ENCODE peak calls at places on chromosomes 7 and 10, in ten cellular contexts. Z, L, K, N, M, X, P, B, I and U are unnamed samples.
A peak's percentile ranks its signal among the peaks of the same experiment; 100 is the strongest.

GRCh38 chr10:66405566-66405965 is 520.3 kb upstream of the LRRTM3 start:
- DNase-seq in Z (no peak), L (no peak), K (no peak), N (no peak), M (no peak), X (no peak), P (no peak), B (no peak), I (no peak), U (no peak)

GRCh38 chr7:135768467-135768866 is 19.9 kb upstream of the FAM180A start:
- DNase-seq in Z (no peak), L (no peak), K (no peak), N (no peak), M (no peak), X (no peak), P (no peak), B (no peak), I (no peak), U (no peak)

GRCh38 chr7:132614428-132615076 is 38.3 kb upstream of the PLXNA4 start:
- DNase-seq in Z (peak; percentile 8), L (no peak), K (peak; percentile 60), N (no peak), M (peak; percentile 51), X (peak; percentile 9), P (no peak), B (peak; percentile 24), I (no peak), U (peak; percentile 55)

GRCh38 chr7:92057375-92057774 is 76.9 kb downstream of the CYP51A1 start:
- DNase-seq in Z (no peak), L (no peak), K (no peak), N (no peak), M (peak; percentile 47), X (no peak), P (no peak), B (no peak), I (no peak), U (no peak)

GRCh38 chr10:128894641-128895040 is 572.4 kb upstream of the MGMT start:
- DNase-seq in Z (no peak), L (no peak), K (no peak), N (no peak), M (no peak), X (no peak), P (no peak), B (no peak), I (no peak), U (no peak)

GRCh38 chr10:113424304-113424721 is 128.5 kb upstream of the HABP2 start:
- DNase-seq in Z (no peak), L (no peak), K (no peak), N (no peak), M (peak; percentile 20), X (no peak), P (no peak), B (peak; percentile 34), I (no peak), U (no peak)

GRCh38 chr7:83970081-83970480 is 224.5 kb downstream of the SEMA3A start:
- DNase-seq in Z (peak; percentile 43), L (no peak), K (no peak), N (no peak), M (no peak), X (no peak), P (no peak), B (no peak), I (no peak), U (no peak)

GRCh38 chr7:159197066-159197975 is 52.7 kb upstream of the VIPR2 start:
- DNase-seq in Z (no peak), L (no peak), K (no peak), N (peak; percentile 58), M (no peak), X (peak; percentile 4), P (no peak), B (no peak), I (no peak), U (no peak)

GRCh38 chr7:101163281-101164070 is 1.9 kb downstream of the VGF start:
- DNase-seq in Z (no peak), L (no peak), K (no peak), N (no peak), M (peak; percentile 54), X (no peak), P (no peak), B (no peak), I (no peak), U (no peak)

GRCh38 chr7:101162551-101163280 is 2.7 kb downstream of the VGF start:
- DNase-seq in Z (peak; percentile 55), L (peak; percentile 50), K (no peak), N (no peak), M (peak; percentile 59), X (no peak), P (no peak), B (no peak), I (no peak), U (no peak)

GRCh38 chr7:101165075-101165957 is at the start of gene VGF:
- DNase-seq in Z (peak; percentile 92), L (peak; percentile 92), K (peak; percentile 92), N (peak; percentile 92), M (peak; percentile 95), X (peak; percentile 95), P (peak; percentile 82), B (peak; percentile 84), I (peak; percentile 92), U (peak; percentile 86)

GRCh38 chr7:101165958-101166602 is 711 bp upstream of the VGF start:
- DNase-seq in Z (no peak), L (no peak), K (no peak), N (no peak), M (no peak), X (no peak), P (no peak), B (no peak), I (no peak), U (no peak)

GRCh38 chr7:101164071-101164840 is 1.1 kb downstream of the VGF start:
- DNase-seq in Z (peak; percentile 61), L (peak; percentile 65), K (no peak), N (no peak), M (peak; percentile 60), X (no peak), P (no peak), B (no peak), I (no peak), U (no peak)
- H3K4me3 ChIP-seq in Z (no peak overlapping the region), L (peak overlapping the region; percentile 45), K (peak overlapping the region; percentile 16), N (no peak overlapping the region), M (peak overlapping the region; percentile 45), X (peak overlapping the region; percentile 59), P (peak overlapping the region; percentile 25), B (no peak overlapping the region), I (peak overlapping the region; percentile 47), U (peak overlapping the region; percentile 53)

DNA sequence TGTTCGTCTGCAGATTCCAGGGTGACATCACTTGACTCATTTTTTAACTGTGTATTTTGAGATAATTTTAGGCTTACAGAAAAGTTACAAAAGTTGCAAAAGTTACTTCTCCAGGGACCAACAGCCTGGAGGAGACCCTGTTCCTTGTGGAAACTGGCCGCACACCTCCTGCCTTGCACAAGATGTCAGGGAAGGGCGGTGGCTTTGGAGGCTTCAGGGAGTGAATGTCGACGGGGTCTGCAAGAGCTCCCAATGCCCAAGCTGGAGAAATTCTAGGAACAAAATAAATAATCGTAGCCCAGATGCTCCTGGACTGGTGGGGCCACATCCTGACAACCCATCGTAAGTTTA is 62.2 kb upstream of the FAM20C start:
- DNase-seq in Z (no peak), L (no peak), K (no peak), N (no peak), M (no peak), X (no peak), P (no peak), B (no peak), I (no peak), U (no peak)
- H3K27ac ChIP-seq in Z (no peak overlapping the region), L (no peak overlapping the region), K (peak overlapping the region; percentile 70), N (no peak overlapping the region), M (no peak overlapping the region), X (no peak overlapping the region), P (no peak overlapping the region), B (peak overlapping the region; percentile 70), I (peak overlapping the region; percentile 64), U (peak overlapping the region; percentile 75)

GRCh38 chr10:34727595-34728033 is 87.5 kb downstream of the PARD3 start:
- DNase-seq in Z (no peak), L (no peak), K (no peak), N (no peak), M (no peak), X (no peak), P (no peak), B (peak; percentile 19), I (no peak), U (no peak)

GRCh38 chr10:34721201-34721840 is 93.8 kb downstream of the PARD3 start:
- DNase-seq in Z (peak; percentile 63), L (peak; percentile 68), K (no peak), N (no peak), M (no peak), X (no peak), P (no peak), B (no peak), I (no peak), U (no peak)

GRCh38 chr10:34722404-34722803 is 92.7 kb downstream of the PARD3 start:
- DNase-seq in Z (no peak), L (no peak), K (no peak), N (no peak), M (no peak), X (no peak), P (no peak), B (no peak), I (no peak), U (no peak)

GRCh38 chr10:34726862-34727261 is 88.2 kb downstream of the PARD3 start:
- DNase-seq in Z (no peak), L (no peak), K (no peak), N (no peak), M (no peak), X (no peak), P (no peak), B (no peak), I (no peak), U (no peak)

DNA sequence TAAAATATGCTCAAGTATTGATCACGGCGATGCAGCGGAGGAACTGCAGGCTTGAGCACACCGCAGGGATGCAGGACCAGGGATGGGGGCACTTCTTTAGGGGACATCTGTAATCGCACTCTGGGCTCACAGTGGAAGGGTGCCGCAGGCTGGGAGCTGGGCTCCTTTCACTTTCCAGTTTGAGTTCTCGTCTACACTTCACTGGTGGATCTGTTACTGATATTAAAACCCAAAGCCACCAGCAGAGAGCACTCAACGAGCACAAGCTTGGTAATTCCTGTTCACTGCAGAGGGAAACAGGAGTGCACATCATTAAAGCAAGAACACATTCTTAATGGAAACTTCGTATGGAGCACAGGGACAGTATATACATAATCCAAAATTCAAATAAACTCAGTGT is 91.3 kb downstream of the PARD3 start:
- DNase-seq in Z (peak; percentile 85), L (peak; percentile 78), K (peak; percentile 54), N (no peak), M (peak; percentile 46), X (no peak), P (peak; percentile 54), B (peak; percentile 58), I (no peak), U (no peak)
- H3K4me3 ChIP-seq in Z (no peak overlapping the region), L (no peak overlapping the region), K (no peak overlapping the region), N (no peak overlapping the region), M (no peak overlapping the region), X (no peak overlapping the region), P (no peak overlapping the region), B (no peak overlapping the region), I (peak overlapping the region; percentile 31), U (no peak overlapping the region)

DNA sequence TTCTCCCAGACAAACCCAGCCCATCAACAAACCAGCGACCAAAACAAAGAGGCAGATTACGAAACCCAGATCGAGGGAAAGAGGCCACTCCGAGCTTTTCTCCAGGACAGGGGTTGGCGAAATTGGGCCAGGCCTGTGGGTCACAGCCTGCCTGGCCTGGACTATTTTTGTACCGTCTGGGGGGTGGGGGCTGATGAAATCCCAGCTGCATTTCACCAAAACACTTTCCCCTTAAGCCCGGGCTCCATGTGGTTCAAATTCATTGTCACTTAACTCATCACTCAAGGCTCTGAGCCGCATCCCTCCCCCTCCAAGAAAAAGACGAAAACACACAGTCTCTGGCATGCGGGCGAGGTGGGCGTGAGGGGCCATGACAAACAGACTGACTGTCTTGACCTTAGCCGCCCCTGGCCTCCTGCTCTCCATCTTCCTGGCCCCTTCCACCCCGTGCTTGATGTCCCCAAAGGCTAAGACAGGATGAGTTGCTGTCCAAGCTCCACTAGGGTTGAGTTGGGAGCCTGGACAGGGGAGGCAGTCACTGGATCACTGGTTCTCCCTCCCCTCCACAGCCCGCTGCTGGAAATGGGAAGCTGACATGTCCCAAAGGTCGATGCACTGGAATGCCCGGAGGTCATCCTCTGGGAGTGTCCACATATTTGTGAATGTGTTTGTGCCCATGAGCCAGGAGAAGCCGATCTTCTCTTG is 19.2 kb downstream of the TMEM270 start:
- DNase-seq in Z (peak; percentile 90), L (peak; percentile 53), K (no peak), N (no peak), M (no peak), X (no peak), P (no peak), B (no peak), I (peak; percentile 87), U (no peak)
- H3K27ac ChIP-seq in Z (no peak overlapping the region), L (peak overlapping the region; percentile 35), K (peak overlapping the region; percentile 58), N (no peak overlapping the region), M (no peak overlapping the region), X (no peak overlapping the region), P (no peak overlapping the region), B (peak overlapping the region; percentile 12), I (peak overlapping the region; percentile 82), U (peak overlapping the region; percentile 18)